ENCODE peak calls at places on chromosome 12, in four cellular contexts. N, B, X and V are unnamed samples.

GRCh38 chr12:63940295-63940997 is 95.9 kb downstream of the SRGAP1 start:
- DNase-seq in B (peak), N (no peak), X (no peak), V (no peak)

GRCh38 chr12:4275869-4276253 is 2.3 kb downstream of the CCND2 start:
- DNase-seq in X (no peak), N (no peak), B (no peak), V (no peak)

GRCh38 chr12:124904306-124905098 is 9.9 kb downstream of the UBC start:
- DNase-seq in N (no peak), B (no peak), X (no peak), V (no peak)

GRCh38 chr12:42705863-42706262 is 116.3 kb upstream of the PRICKLE1 start:
- DNase-seq in N (no peak), B (no peak), X (no peak), V (no peak)

GRCh38 chr12:10031771-10032175 is 1.3 kb downstream of the CLEC9A start:
- DNase-seq in B (no peak), X (no peak), N (no peak), V (no peak)

GRCh38 chr12:113555226-113555625 is 83.6 kb upstream of the LHX5 start:
- DNase-seq in B (no peak), N (no peak), X (no peak), V (no peak)

GRCh38 chr12:52074656-52075408 is 4.7 kb upstream of the SMIM41 start:
- DNase-seq in B (peak), X (no peak), N (no peak), V (no peak)

GRCh38 chr12:2673966-2674810 is 120.6 kb upstream of the FKBP4 start:
- DNase-seq in B (no peak), X (no peak), N (no peak), V (no peak)

GRCh38 chr12:20289512-20289911 is 78.8 kb upstream of the PDE3A start:
- DNase-seq in B (no peak), X (no peak), N (no peak), V (no peak)

GRCh38 chr12:124750787-124751471 is 112.7 kb downstream of the SCARB1 start:
- DNase-seq in N (no peak), X (no peak), B (no peak), V (no peak)

GRCh38 chr12:82862069-82862841 is 175.5 kb downstream of the TMTC2 start:
- DNase-seq in X (no peak), N (no peak), B (no peak), V (no peak)

GRCh38 chr12:30877110-30877875 is 49.3 kb upstream of the TSPAN11 start:
- DNase-seq in X (no peak), N (no peak), B (peak), V (no peak)

GRCh38 chr12:67452119-67452805 is 183.1 kb downstream of the CAND1 start:
- DNase-seq in B (no peak), X (no peak), N (no peak), V (no peak)

GRCh38 chr12:76029982-76030377 is 1.6 kb downstream of the PHLDA1 start:
- DNase-seq in X (peak), B (no peak), N (no peak), V (no peak)

GRCh38 chr12:125744201-125744600 is 679.0 kb downstream of the AACS start:
- DNase-seq in N (no peak), B (no peak), X (no peak), V (no peak)

GRCh38 chr12:109606261-109607028 is 32.9 kb downstream of the MVK start:
- DNase-seq in B (peak), N (no peak), X (no peak), V (peak)

GRCh38 chr12:57461904-57462306 is 2.3 kb downstream of the GLI1 start:
- DNase-seq in X (no peak), B (no peak), N (no peak), V (no peak)

GRCh38 chr12:19423531-19423930 is 15.8 kb upstream of the AEBP2 start:
- DNase-seq in N (no peak), X (no peak), B (no peak), V (no peak)

GRCh38 chr12:76152161-76152807 is 67.8 kb upstream of the NAP1L1 start:
- DNase-seq in N (no peak), B (no peak), X (no peak), V (no peak)

GRCh38 chr12:41361791-41362190 is 173.7 kb downstream of the PDZRN4 start:
- DNase-seq in X (no peak), B (no peak), N (no peak), V (no peak)

GRCh38 chr12:60689137-60689536 is 1093.3 kb downstream of the SLC16A7 start:
- DNase-seq in N (no peak), B (no peak), X (no peak), V (no peak)

GRCh38 chr12:75260316-75260715 is 50.7 kb upstream of the KCNC2 start:
- DNase-seq in X (no peak), B (no peak), N (no peak), V (no peak)

GRCh38 chr12:48813464-48814312 is 4.6 kb upstream of the CACNB3 start:
- DNase-seq in N (no peak), X (no peak), B (no peak), V (no peak)

GRCh38 chr12:77049767-77050353 is 15.5 kb downstream of the E2F7 start:
- DNase-seq in X (no peak), N (peak), B (peak), V (no peak)

GRCh38 chr12:98464155-98464554 is 51.2 kb upstream of the TMPO start:
- DNase-seq in B (no peak), X (no peak), N (no peak), V (no peak)

GRCh38 chr12:108697905-108698304 is 33.4 kb downstream of the CORO1C start:
- DNase-seq in N (no peak), B (no peak), X (no peak), V (no peak)